ENCODE peak calls at places on chromosomes 1 and 21, in nine cellular contexts. J is HCT116; N is RWPE2; W is psoas muscle; Q is upper lobe of left lung; U is mucosa of descending colon; M is pancreas; B is thoracic aorta; A is CD8-positive, alpha-beta T cell. G is an unnamed sample. For H3K4me1, the result is how much of the 10 kb centered on the place peaks cover.

GRCh38 chr1:31510853-31511789 is 65.2 kb upstream of the TINAGL1 start:
- ATAC-seq in A (no peak), M (peak), J (no peak), N (peak), U (peak), Q (no peak), W (no peak), B (no peak), G (no peak)

GRCh38 chr1:212098771-212099170 is 63.2 kb downstream of the DTL start:
- ATAC-seq in N (no peak), W (no peak), U (no peak), M (no peak), Q (no peak), B (no peak), J (no peak), A (no peak), G (no peak)

GRCh38 chr1:244361764-244362473 is 89.8 kb downstream of the ADSS2 start:
- ATAC-seq in Q (peak), W (no peak), U (peak), A (no peak), M (peak), B (no peak), J (no peak), N (no peak), G (peak)

GRCh38 chr1:215482079-215482478 is 85.0 kb upstream of the KCTD3 start:
- ATAC-seq in A (no peak), J (no peak), Q (no peak), W (no peak), U (no peak), M (no peak), B (no peak), N (no peak), G (no peak)

GRCh38 chr1:231841616-231842344 is 215.2 kb downstream of the DISC1 start:
- ATAC-seq in M (peak), U (no peak), B (no peak), N (peak), A (no peak), J (peak), Q (peak), W (no peak), G (peak)

GRCh38 chr1:219227731-219228419 is 54.2 kb downstream of the LYPLAL1 start:
- ATAC-seq in J (no peak), N (no peak), U (no peak), A (no peak), B (no peak), M (no peak), W (no peak), Q (no peak), G (peak)

GRCh38 chr1:15691434-15692032 is 7.4 kb downstream of the PLEKHM2 start:
- ATAC-seq in B (no peak), M (no peak), Q (peak), W (peak), U (no peak), A (no peak), N (no peak), J (no peak), G (peak)

GRCh38 chr1:207755846-207756692 is 4.2 kb downstream of the CD46 start:
- ATAC-seq in M (no peak), N (peak), A (no peak), B (no peak), J (no peak), Q (no peak), W (no peak), U (peak), G (no peak)

GRCh38 chr1:230159580-230159979 is 92.5 kb downstream of the GALNT2 start:
- ATAC-seq in M (peak), A (no peak), W (no peak), N (no peak), U (no peak), Q (no peak), J (no peak), B (no peak), G (no peak)

GRCh38 chr1:30196457-30196856 is 526.9 kb downstream of the MATN1 start:
- ATAC-seq in U (no peak), M (no peak), A (no peak), W (no peak), N (no peak), B (no peak), J (no peak), Q (no peak), G (no peak)

GRCh38 chr1:63004868-63005267 is 220.9 kb downstream of the ATG4C start:
- ATAC-seq in W (no peak), A (no peak), Q (no peak), U (no peak), J (peak), N (no peak), M (no peak), B (no peak), G (no peak)

GRCh38 chr1:38045431-38046332 is 911 bp downstream of the POU3F1 start:
- ATAC-seq in U (no peak), B (no peak), Q (no peak), J (no peak), W (no peak), A (no peak), M (no peak), N (no peak), G (no peak)

GRCh38 chr21:45270306-45270821 is 17.3 kb downstream of the POFUT2 start:
- ATAC-seq in J (peak), M (no peak), B (no peak), W (no peak), A (no peak), N (no peak), U (no peak), Q (no peak), G (no peak)
- TF ChIP-seq CTCF in J (peak), M (no peak), B (no peak), W (no peak), A (no peak), N (peak), U (no peak), Q (no peak), G (no peak)

GRCh38 chr1:41102653-41103052 is 81.1 kb upstream of the SLFNL1 start:
- ATAC-seq in J (no peak), Q (no peak), M (peak), A (no peak), W (peak), B (no peak), N (no peak), U (peak), G (no peak)

GRCh38 chr1:41102208-41102607 is 80.7 kb upstream of the SLFNL1 start:
- ATAC-seq in A (no peak), M (peak), W (peak), U (peak), Q (peak), J (no peak), B (peak), N (peak), G (peak)

GRCh38 chr1:41097105-41097504 is 75.6 kb upstream of the SLFNL1 start:
- ATAC-seq in M (no peak), A (no peak), Q (no peak), N (no peak), U (no peak), J (no peak), B (no peak), W (no peak), G (no peak)

GRCh38 chr1:41098657-41099207 is 77.2 kb upstream of the SLFNL1 start:
- ATAC-seq in A (no peak), W (peak), Q (no peak), N (no peak), B (no peak), J (no peak), M (no peak), U (no peak), G (no peak)

GRCh38 chr1:41100170-41100569 is 78.6 kb upstream of the SLFNL1 start:
- ATAC-seq in B (no peak), A (no peak), W (no peak), M (no peak), Q (no peak), N (no peak), U (no peak), J (no peak), G (no peak)
- H3K4me1 ChIP-seq in B (under half), A (under half), W (under half), M (under half), Q (under half), N (under half), U (under half), J (under half), G (half or more)

DNA sequence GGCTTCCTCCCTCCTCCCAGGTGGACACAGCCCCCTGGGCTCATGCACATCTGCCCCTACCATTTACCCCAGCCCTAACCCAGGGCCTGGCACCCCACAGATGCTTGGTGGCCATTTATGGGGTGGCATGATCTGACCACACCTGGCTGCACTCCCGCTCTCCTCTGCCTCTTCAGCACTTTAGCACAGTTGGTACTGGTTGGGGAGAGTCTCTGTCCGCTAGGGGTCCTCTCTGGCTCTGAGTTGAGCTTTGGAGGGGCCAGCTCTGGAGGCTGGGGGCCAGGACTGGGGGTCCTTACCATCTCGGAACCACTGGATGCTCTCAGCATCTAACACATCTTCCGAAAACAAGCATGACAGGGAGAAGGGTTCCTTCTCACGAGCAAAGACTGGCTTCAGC is 17.4 kb downstream of the MYOM3 start:
- ATAC-seq in N (no peak), A (no peak), U (no peak), B (no peak), J (no peak), M (no peak), Q (no peak), W (no peak), G (no peak)
- H3K4me3 ChIP-seq in N (no peak), A (no peak), U (no peak), B (no peak), J (no peak), M (no peak), Q (no peak), W (no peak), G (no peak)

GRCh38 chr1:203405703-203406430 is 54.9 kb upstream of the FMOD start:
- ATAC-seq in W (no peak), B (no peak), U (no peak), J (no peak), Q (no peak), M (no peak), A (no peak), N (no peak), G (peak)
- TF ChIP-seq CTCF in W (no peak), B (no peak), U (no peak), J (no peak), Q (no peak), M (no peak), A (no peak), N (no peak), G (no peak)

GRCh38 chr1:150829751-150830150 is 21.7 kb upstream of the CTSK start:
- ATAC-seq in W (no peak), B (no peak), M (no peak), J (peak), A (no peak), N (no peak), U (no peak), Q (no peak), G (no peak)
- H3K4me1 ChIP-seq in W (under half), B (under half), M (under half), J (under half), A (under half), N (under half), U (under half), Q (under half), G (under half)

GRCh38 chr1:67690018-67690363 is 5.0 kb downstream of the GADD45A start:
- ATAC-seq in W (no peak), U (no peak), J (no peak), A (no peak), M (no peak), B (no peak), N (no peak), Q (no peak), G (no peak)

GRCh38 chr1:67689267-67690017 is 4.4 kb downstream of the GADD45A start:
- ATAC-seq in B (no peak), Q (no peak), W (no peak), N (peak), U (no peak), M (no peak), A (no peak), J (no peak), G (no peak)

GRCh38 chr1:67687649-67688048 is 2.6 kb downstream of the GADD45A start:
- ATAC-seq in Q (no peak), J (no peak), B (no peak), A (no peak), W (no peak), U (no peak), M (no peak), N (no peak), G (no peak)

GRCh38 chr1:67687198-67687545 is 2.2 kb downstream of the GADD45A start:
- ATAC-seq in W (no peak), U (no peak), M (no peak), N (no peak), Q (no peak), A (no peak), B (no peak), J (no peak), G (no peak)

GRCh38 chr1:67688526-67689219 is 3.7 kb downstream of the GADD45A start:
- ATAC-seq in A (no peak), U (no peak), Q (no peak), W (no peak), J (no peak), N (no peak), M (no peak), B (no peak), G (no peak)
- H3K4me3 ChIP-seq in A (no peak), U (no peak), Q (no peak), W (peak), J (no peak), N (no peak), M (no peak), B (peak), G (no peak)

GRCh38 chr1:153615406-153615805 is 719 bp downstream of the S100A14 start:
- ATAC-seq in N (no peak), J (no peak), A (no peak), U (no peak), Q (no peak), B (no peak), M (no peak), W (no peak), G (no peak)

GRCh38 chr1:153614906-153615305 is 1.2 kb downstream of the S100A14 start:
- ATAC-seq in W (no peak), B (no peak), J (no peak), A (no peak), N (no peak), Q (no peak), M (no peak), U (no peak), G (no peak)

GRCh38 chr1:153612755-153613331 is at the start of gene S100A16:
- ATAC-seq in A (no peak), N (peak), U (peak), J (peak), Q (peak), B (no peak), W (peak), M (peak), G (peak)

GRCh38 chr1:153613406-153613805 is 469 bp upstream of the S100A16 start:
- ATAC-seq in N (peak), J (no peak), W (no peak), M (no peak), A (no peak), Q (no peak), U (no peak), B (no peak), G (no peak)

GRCh38 chr1:153614189-153614900 is 1.4 kb upstream of the S100A16 start:
- ATAC-seq in Q (no peak), M (no peak), J (no peak), W (no peak), B (no peak), U (no peak), A (no peak), N (no peak), G (no peak)
- TF ChIP-seq CTCF in Q (no peak), M (no peak), J (no peak), W (no peak), B (no peak), U (no peak), A (no peak), N (no peak), G (no peak)

G was measured in gastroesophageal sphincter.